ENCODE peak calls at places on chromosomes 13 and 19, in seven cellular contexts. O is body of pancreas, N is choroid plexus epithelial cell, F is fibroblast of pulmonary artery, Q is GM06990, C is tibial artery, J is cardiac fibroblast. I is an unnamed sample.

GRCh38 chr19:48656840-48657474 is 11.0 kb upstream of the CA11 start:
- DNase-seq in N (peak; percentile 86), Q (no peak), O (no peak), F (peak; percentile 82), C (no peak), J (peak; percentile 91), I (peak; percentile 86)

GRCh38 chr19:19817357-19817756 is 4.2 kb downstream of the ZNF506 start:
- DNase-seq in F (no peak), J (no peak), O (no peak), N (no peak), C (no peak), Q (no peak), I (no peak)

GRCh38 chr19:11598103-11598483 is 810 bp downstream of the ZNF627 start:
- DNase-seq in J (peak; percentile 47), F (peak; percentile 42), O (no peak), C (no peak), N (no peak), Q (no peak), I (peak; percentile 43)

GRCh38 chr13:43545317-43545874 is 241.4 kb downstream of the ENOX1 start:
- DNase-seq in J (peak; percentile 81), F (peak; percentile 72), O (no peak), Q (no peak), C (no peak), N (peak; percentile 55), I (peak; percentile 60)

GRCh38 chr19:46967578-46968018 is 52.0 kb upstream of the NPAS1 start:
- DNase-seq in O (no peak), F (no peak), C (peak; percentile 79), J (no peak), Q (no peak), N (no peak), I (peak; percentile 54)

GRCh38 chr13:37747071-37747612 is 122.4 kb downstream of the TRPC4 start:
- DNase-seq in C (no peak), Q (no peak), O (no peak), J (peak; percentile 87), N (peak; percentile 91), F (peak; percentile 86), I (peak; percentile 71)

GRCh38 chr13:67614013-67614412 is 383.9 kb upstream of the PCDH9 start:
- DNase-seq in J (no peak), F (no peak), N (no peak), Q (no peak), O (no peak), C (no peak), I (no peak)

GRCh38 chr13:87123987-87124784 is 547.0 kb upstream of the SLITRK5 start:
- DNase-seq in O (no peak), Q (no peak), F (peak; percentile 89), J (peak; percentile 82), N (peak; percentile 100), C (no peak), I (peak; percentile 97)

GRCh38 chr19:18657590-18658365 is 20.9 kb downstream of the KLHL26 start:
- DNase-seq in C (peak; percentile 84), N (peak; percentile 93), J (peak; percentile 92), O (peak; percentile 31), Q (no peak), F (peak; percentile 98), I (peak; percentile 81)

GRCh38 chr19:6476896-6477431 is 4.6 kb downstream of the DENND1C start:
- DNase-seq in N (no peak), C (no peak), Q (no peak), J (no peak), O (no peak), F (no peak), I (no peak)

GRCh38 chr13:100875392-100876043 is 200.9 kb upstream of the TMTC4 start:
- DNase-seq in J (peak; percentile 96), F (peak; percentile 95), N (peak; percentile 97), Q (peak; percentile 23), O (no peak), C (no peak), I (peak; percentile 97)

GRCh38 chr13:108797354-108797753 is 167.9 kb downstream of the MYO16 start:
- DNase-seq in J (no peak), N (no peak), O (no peak), F (no peak), Q (no peak), C (no peak), I (no peak)

GRCh38 chr19:48926909-48927308 is 6.6 kb upstream of the DHDH start:
- DNase-seq in O (peak; percentile 30), J (peak; percentile 98), C (peak; percentile 82), F (peak; percentile 98), Q (no peak), N (peak; percentile 95), I (peak; percentile 99)

GRCh38 chr19:48348039-48348438 is 15.7 kb downstream of the TMEM143 start:
- DNase-seq in N (peak; percentile 27), J (no peak), Q (no peak), C (no peak), O (peak; percentile 46), F (no peak), I (no peak)

GRCh38 chr13:108154421-108154858 is 60.9 kb downstream of the LIG4 start:
- DNase-seq in C (no peak), F (peak; percentile 2), J (no peak), O (peak; percentile 37), Q (no peak), N (peak; percentile 36), I (no peak)

GRCh38 chr19:10805758-10806247 is 30.2 kb downstream of the TMED1 start:
- DNase-seq in J (no peak), Q (no peak), O (no peak), F (no peak), C (no peak), N (no peak), I (no peak)

GRCh38 chr13:39510296-39510695 is 92.7 kb downstream of the LHFPL6 start:
- DNase-seq in C (no peak), N (no peak), F (no peak), Q (peak; percentile 1), J (no peak), O (no peak), I (no peak)

GRCh38 chr13:109155301-109155761 is 525.9 kb downstream of the MYO16 start:
- DNase-seq in F (peak; percentile 53), Q (no peak), O (no peak), C (no peak), J (peak; percentile 78), N (peak; percentile 58), I (peak; percentile 79)

GRCh38 chr19:49889687-49890348 is 6.9 kb downstream of the IL4I1 start:
- DNase-seq in Q (no peak), N (peak; percentile 78), F (peak; percentile 82), O (peak; percentile 66), C (peak; percentile 69), J (peak; percentile 75), I (peak; percentile 63)

GRCh38 chr19:37999309-38000213 is 92.6 kb downstream of the SIPA1L3 start:
- DNase-seq in F (peak; percentile 97), O (no peak), C (peak; percentile 32), Q (no peak), N (peak; percentile 97), J (peak; percentile 99), I (peak; percentile 98)

GRCh38 chr13:48858122-48858521 is 117.6 kb upstream of the FNDC3A start:
- DNase-seq in J (no peak), C (no peak), F (no peak), O (no peak), N (no peak), Q (no peak), I (no peak)

GRCh38 chr19:22976248-22976647 is 26.7 kb downstream of the ZNF728 start:
- DNase-seq in N (no peak), J (no peak), Q (no peak), O (no peak), C (no peak), F (no peak), I (no peak)
- H3K4me3 ChIP-seq in N (no peak overlapping the region), J (no peak overlapping the region), Q (no peak overlapping the region), O (no peak overlapping the region), C (no peak overlapping the region), F (no peak overlapping the region), I (no peak overlapping the region)

GRCh38 chr19:16472992-16473391 is 1.2 kb upstream of the EPS15L1 start:
- DNase-seq in Q (no peak), O (no peak), F (no peak), N (no peak), J (no peak), C (no peak), I (no peak)

GRCh38 chr19:16473875-16474397 is 2.2 kb upstream of the EPS15L1 start:
- DNase-seq in N (no peak), J (no peak), F (no peak), Q (no peak), C (no peak), O (no peak), I (no peak)

GRCh38 chr19:16467581-16467980 is 4.2 kb downstream of the EPS15L1 start:
- DNase-seq in F (no peak), J (no peak), O (no peak), Q (no peak), N (no peak), C (no peak), I (no peak)

GRCh38 chr19:16470911-16471811 is 609 bp downstream of the EPS15L1 start:
- DNase-seq in O (peak; percentile 27), J (peak; percentile 72), Q (peak; percentile 39), F (peak; percentile 49), C (peak; percentile 36), N (peak; percentile 71), I (peak; percentile 59)

DNA sequence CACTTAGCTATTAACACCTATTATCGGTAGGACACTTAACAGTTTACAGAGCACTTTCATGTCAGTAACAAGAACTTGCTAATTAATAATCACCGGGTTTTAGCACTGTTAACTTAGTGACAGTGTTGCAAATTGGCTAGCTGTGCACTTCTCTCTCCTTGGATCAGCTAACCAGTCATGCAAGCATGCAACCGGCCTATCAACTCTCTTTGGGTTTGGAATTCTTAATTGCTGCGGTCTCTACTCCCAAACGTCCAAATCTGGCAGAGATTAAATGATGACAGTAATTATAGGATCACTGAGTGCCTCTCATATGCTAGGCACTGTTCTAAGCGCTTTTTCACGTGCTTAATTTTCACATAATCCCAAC is 1.2 kb downstream of the EPS15L1 start:
- DNase-seq in J (peak; percentile 25), Q (no peak), N (no peak), F (no peak), O (no peak), C (no peak), I (no peak)
- H3K4me3 ChIP-seq in J (peak overlapping the region; percentile 64), Q (peak overlapping the region; percentile 87), N (peak overlapping the region; percentile 77), F (peak overlapping the region; percentile 79), O (no peak overlapping the region), C (peak overlapping the region; percentile 86), I (peak overlapping the region; percentile 81)

GRCh38 chr13:20349564-20350379 is 117.7 kb upstream of the GJB6 start:
- DNase-seq in C (peak; percentile 79), F (no peak), J (no peak), N (no peak), Q (no peak), O (no peak), I (peak; percentile 21)

GRCh38 chr13:20350380-20350763 is 118.3 kb upstream of the GJB6 start:
- DNase-seq in J (no peak), C (no peak), Q (no peak), N (no peak), F (no peak), O (no peak), I (no peak)

GRCh38 chr13:20353973-20354372 is 121.9 kb upstream of the GJB6 start:
- DNase-seq in Q (no peak), C (no peak), N (peak; percentile 76), J (peak; percentile 70), O (no peak), F (peak; percentile 62), I (peak; percentile 56)

GRCh38 chr13:20350819-20351218 is 118.7 kb upstream of the GJB6 start:
- DNase-seq in N (no peak), C (no peak), Q (no peak), O (no peak), F (no peak), J (no peak), I (no peak)

GRCh38 chr13:20351279-20352022 is 119.3 kb upstream of the GJB6 start:
- DNase-seq in J (peak; percentile 59), Q (no peak), N (peak; percentile 89), F (peak; percentile 47), C (no peak), O (no peak), I (peak; percentile 38)
- H3K4me3 ChIP-seq in J (no peak overlapping the region), Q (no peak overlapping the region), N (no peak overlapping the region), F (no peak overlapping the region), C (no peak overlapping the region), O (no peak overlapping the region), I (no peak overlapping the region)

GRCh38 chr13:27981006-27981708 is 7.3 kb downstream of the URAD start:
- DNase-seq in C (no peak), Q (no peak), N (no peak), O (no peak), J (no peak), F (no peak), I (no peak)
- H3K4me3 ChIP-seq in C (no peak overlapping the region), Q (no peak overlapping the region), N (no peak overlapping the region), O (no peak overlapping the region), J (no peak overlapping the region), F (no peak overlapping the region), I (no peak overlapping the region)

I was measured in fibroblast of the aortic adventitia.